ENCODE peak calls at places on chromosomes 13 and 19, in four cellular contexts. V is fibroblast of the aortic adventitia, J is RWPE2, P is right atrium auricular region. N is an unnamed sample.

GRCh38 chr19:47190167-47190727 is 40.8 kb downstream of the BBC3 start:
- DNase-seq in J (no peak), V (peak; percentile 81), P (no peak), N (no peak)

GRCh38 chr13:111005808-111006494 is 91.1 kb upstream of the ANKRD10 start:
- DNase-seq in V (peak; percentile 65), P (no peak), J (no peak), N (no peak)

GRCh38 chr13:86569974-86570373 is 770.8 kb upstream of the SLITRK6 start:
- DNase-seq in V (no peak), P (no peak), J (no peak), N (no peak)

GRCh38 chr19:16949496-16950023 is 60.8 kb downstream of the F2RL3 start:
- DNase-seq in V (no peak), P (no peak), J (no peak), N (peak; percentile 11)

GRCh38 chr19:33350538-33351309 is 22.8 kb upstream of the CEBPG start:
- DNase-seq in J (peak; percentile 87), P (peak; percentile 79), V (peak; percentile 82), N (no peak)

GRCh38 chr13:101127741-101128353 is 288.5 kb downstream of the NALCN start:
- DNase-seq in J (no peak), V (peak; percentile 72), P (no peak), N (peak; percentile 47)

GRCh38 chr19:40594251-40594650 is 6.9 kb upstream of the LTBP4 start:
- DNase-seq in V (no peak), P (no peak), J (no peak), N (no peak)

GRCh38 chr19:19528721-19529490 is at the start of gene YJEFN3:
- DNase-seq in J (peak; percentile 59), P (no peak), V (no peak), N (no peak)

GRCh38 chr13:49366841-49367240 is 77.0 kb downstream of the CAB39L start:
- DNase-seq in J (no peak), V (peak; percentile 64), P (no peak), N (no peak)

GRCh38 chr13:71685072-71685471 is 181.9 kb downstream of the DACH1 start:
- DNase-seq in V (no peak), P (no peak), J (no peak), N (no peak)

GRCh38 chr13:41654800-41655199 is 197.4 kb downstream of the RGCC start:
- DNase-seq in J (no peak), P (no peak), V (no peak), N (no peak)

GRCh38 chr19:474126-475078 is 13.6 kb upstream of the SHC2 start:
- DNase-seq in P (no peak), V (no peak), J (no peak), N (no peak)

GRCh38 chr13:44932171-44932849 is 57.0 kb downstream of the NUFIP1 start:
- DNase-seq in J (no peak), V (peak; percentile 71), P (no peak), N (no peak)

GRCh38 chr13:114067381-114067885 is 65.0 kb downstream of the RASA3 start:
- DNase-seq in V (peak; percentile 73), P (no peak), J (no peak), N (peak; percentile 77)

GRCh38 chr19:13053761-13054604 is 48.7 kb downstream of the LYL1 start:
- DNase-seq in V (peak; percentile 97), J (peak; percentile 92), P (peak; percentile 97), N (no peak)

GRCh38 chr13:105196052-105196451 is 1339.4 kb downstream of the EFNB2 start:
- DNase-seq in J (no peak), P (no peak), V (peak; percentile 1), N (no peak)

GRCh38 chr19:14516746-14517438 is 1.3 kb downstream of the DNAJB1 start:
- DNase-seq in V (no peak), P (no peak), J (no peak), N (no peak)

GRCh38 chr13:75635101-75635620 is 969 bp upstream of the LMO7 start:
- DNase-seq in J (no peak), V (peak; percentile 35), P (no peak), N (peak; percentile 50)

GRCh38 chr13:41696163-41697003 is 239.0 kb downstream of the RGCC start:
- DNase-seq in P (no peak), V (peak; percentile 97), J (no peak), N (no peak)

GRCh38 chr13:36431204-36432105 is 840 bp upstream of the CCNA1 start:
- DNase-seq in P (no peak), V (no peak), J (no peak), N (peak; percentile 38)

GRCh38 chr19:44635581-44636438 is 7.9 kb upstream of the PVR start:
- DNase-seq in P (no peak), J (no peak), V (peak; percentile 67), N (no peak)

GRCh38 chr13:20175907-20176652 is 15.2 kb upstream of the GJA3 start:
- DNase-seq in V (peak; percentile 39), P (no peak), J (no peak), N (no peak)

GRCh38 chr13:50222569-50223332 is 207.5 kb downstream of the KCNRG start:
- DNase-seq in P (peak; percentile 87), J (no peak), V (peak; percentile 95), N (no peak)

GRCh38 chr13:110874508-110874960 is 40.3 kb downstream of the ANKRD10 start:
- DNase-seq in J (no peak), P (peak; percentile 86), V (peak; percentile 54), N (peak; percentile 81)

GRCh38 chr19:4199699-4200293 is 17.3 kb downstream of the ANKRD24 start:
- DNase-seq in P (no peak), J (no peak), V (no peak), N (no peak)

GRCh38 chr13:65063753-65064152 is 2166.4 kb downstream of the PCDH9 start:
- DNase-seq in J (no peak), V (peak; percentile 30), P (no peak), N (no peak)

GRCh38 chr13:61884830-61885229 is 469.2 kb upstream of the PCDH20 start:
- DNase-seq in P (no peak), V (no peak), J (no peak), N (no peak)

GRCh38 chr13:97855570-97855970 is 97.9 kb upstream of the IPO5 start:
- DNase-seq in V (peak; percentile 92), P (no peak), J (no peak), N (peak; percentile 47)

GRCh38 chr19:49499030-49499670 is 2.9 kb downstream of the RPS11 start:
- DNase-seq in P (no peak), J (no peak), V (no peak), N (no peak)

GRCh38 chr13:80100636-80101035 is 240.3 kb downstream of the SPRY2 start:
- DNase-seq in V (peak; percentile 11), J (no peak), P (no peak), N (no peak)

GRCh38 chr13:102902789-102903347 is 57.0 kb downstream of the ERCC5 start:
- DNase-seq in J (no peak), P (no peak), V (no peak), N (no peak)

GRCh38 chr13:71378992-71379905 is 487.8 kb downstream of the DACH1 start:
- DNase-seq in P (no peak), J (no peak), V (no peak), N (no peak)

GRCh38 chr13:113033498-113033897 is 64.5 kb downstream of the MCF2L start:
- DNase-seq in V (no peak), P (no peak), J (no peak), N (no peak)

GRCh38 chr13:113033054-113033453 is 64.0 kb downstream of the MCF2L start:
- DNase-seq in P (no peak), J (no peak), V (no peak), N (no peak)

GRCh38 chr13:113035209-113035800 is 66.3 kb downstream of the MCF2L start:
- DNase-seq in P (no peak), V (no peak), J (no peak), N (no peak)

GRCh38 chr13:113036401-113036800 is 67.4 kb downstream of the MCF2L start:
- DNase-seq in V (no peak), P (no peak), J (no peak), N (no peak)

DNA sequence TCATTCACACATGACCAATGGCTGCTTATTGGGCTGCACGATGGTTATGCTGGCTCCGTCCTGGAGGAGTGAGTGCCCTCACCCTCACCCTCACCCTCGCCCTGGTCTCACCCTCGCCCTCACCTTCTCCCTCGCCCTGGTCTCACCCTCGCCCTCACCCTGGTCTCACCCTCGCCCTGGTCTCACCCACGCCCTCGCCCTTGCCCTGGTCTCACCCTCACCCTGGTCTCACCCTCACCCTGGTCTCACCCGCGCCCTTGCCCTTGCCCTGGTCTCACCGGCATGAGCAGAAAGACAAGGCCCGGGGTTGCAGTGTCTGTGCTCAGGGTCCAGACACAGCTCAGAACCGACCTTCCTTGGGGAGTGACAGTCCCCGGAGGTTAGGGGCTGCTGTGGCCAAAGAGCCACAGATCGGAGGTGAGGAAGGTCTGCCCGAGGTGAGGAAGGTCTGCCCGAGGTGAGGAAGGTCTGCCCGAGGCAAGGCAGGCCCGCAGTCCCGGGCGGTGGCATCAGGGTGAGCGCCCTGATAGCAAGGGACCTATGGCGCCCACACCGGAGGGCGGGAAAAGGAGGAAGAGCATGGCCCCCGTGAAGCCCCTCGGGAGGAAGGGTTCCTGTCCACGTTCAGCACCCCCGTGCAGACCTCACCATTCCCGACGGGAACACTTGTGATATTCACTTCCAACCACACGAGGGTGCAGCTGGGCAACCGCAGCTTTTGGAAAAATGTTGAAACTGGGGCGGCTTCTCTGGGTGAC is 65.6 kb downstream of the MCF2L start:
- DNase-seq in J (no peak), V (peak; percentile 76), P (peak; percentile 71), N (no peak)
- TF ChIP-seq CTCF in J (peak; percentile 78), V (peak; percentile 77), P (peak; percentile 84), N (no peak)

GRCh38 chr13:31913459-31913858 is 118.1 kb upstream of the FRY start:
- DNase-seq in J (no peak), P (no peak), V (no peak), N (no peak)
- TF ChIP-seq CTCF in J (peak; percentile 30), P (no peak), V (no peak), N (no peak)

DNA sequence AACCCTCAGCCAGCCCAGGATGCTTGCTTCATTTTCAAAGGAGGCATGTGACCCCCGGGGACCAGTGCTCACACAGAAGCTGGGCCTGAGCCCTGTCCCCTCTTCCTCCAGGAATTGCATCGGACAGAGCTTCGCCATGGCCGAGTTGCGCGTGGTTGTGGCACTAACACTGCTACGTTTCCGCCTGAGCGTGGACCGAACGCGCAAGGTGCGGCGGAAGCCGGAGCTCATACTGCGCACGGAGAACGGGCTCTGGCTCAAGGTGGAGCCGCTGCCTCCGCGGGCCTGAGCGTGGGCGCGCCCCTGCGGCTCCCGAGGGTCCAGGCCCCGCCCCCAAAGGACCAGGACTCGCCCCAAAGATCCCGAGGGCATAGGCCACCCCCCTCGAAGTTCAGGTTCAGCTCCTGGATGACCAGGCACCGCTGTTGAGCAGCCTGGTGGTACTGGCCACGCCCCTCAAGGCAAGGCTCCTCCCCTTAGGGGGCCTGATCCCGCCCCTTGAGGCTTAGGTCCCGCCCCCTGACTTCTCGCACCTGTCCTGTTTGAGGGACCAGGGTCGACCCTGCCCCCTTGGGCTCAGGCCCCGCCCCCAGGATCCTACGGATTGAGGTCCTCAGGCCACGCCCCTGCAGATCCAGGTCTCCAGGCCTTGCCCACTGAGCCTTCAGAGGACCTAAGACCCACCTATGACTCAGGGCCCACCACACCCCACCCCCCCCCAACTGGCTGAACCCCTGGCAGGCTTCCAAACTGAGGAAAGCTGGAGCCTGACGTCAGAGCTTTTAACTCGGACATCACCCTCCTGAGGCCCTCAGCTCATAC is 43.1 kb downstream of the CYP4F22 start:
- DNase-seq in P (no peak), J (no peak), V (peak; percentile 6), N (peak; percentile 77)
- TF ChIP-seq CTCF in P (no peak), J (no peak), V (no peak), N (no peak)

DNA sequence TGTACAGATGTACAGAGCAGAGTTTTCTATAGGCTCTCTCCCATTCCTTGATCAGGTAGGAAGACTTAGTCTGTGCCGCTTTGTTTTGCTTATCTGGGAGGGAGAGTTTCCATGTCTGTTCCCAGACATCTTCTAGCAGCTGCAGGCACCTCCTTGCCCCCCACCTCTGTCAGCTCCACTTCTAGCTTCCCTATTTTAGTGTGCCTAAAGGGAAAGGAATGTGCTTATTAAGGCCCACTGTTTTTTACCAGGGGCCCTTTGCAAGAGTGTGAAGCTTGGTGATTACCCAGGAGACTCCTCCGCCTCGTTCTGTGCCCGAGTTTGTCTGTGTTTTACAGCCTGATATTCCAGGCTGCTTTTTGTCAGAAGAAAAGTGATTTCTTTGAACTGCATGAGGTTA is 1984.4 kb downstream of the OLFM4 start:
- DNase-seq in P (no peak), J (no peak), V (no peak), N (no peak)
- TF ChIP-seq CTCF in P (no peak), J (no peak), V (no peak), N (no peak)